ENCODE peak calls at places on chromosomes 11 and 22, in five cellular contexts. N is GM06990, V is endothelial cell, M is transverse colon, G is lower lobe of right lung. K is an unnamed sample.

GRCh38 chr22:19442166-19442565 is 5.3 kb downstream of the C22orf39 start:
- DNase-seq in N (no peak), V (no peak), M (no peak), G (no peak), K (no peak)

GRCh38 chr22:26648011-26648497 is 9.3 kb upstream of the MIAT start:
- DNase-seq in N (no peak), V (no peak), M (peak), G (no peak), K (peak)

GRCh38 chr11:100719809-100720221 is 32.7 kb downstream of the ARHGAP42 start:
- DNase-seq in N (no peak), V (peak), M (peak), G (no peak), K (no peak)

GRCh38 chr22:17831527-17832251 is 57.4 kb upstream of the BID start:
- DNase-seq in N (no peak), V (no peak), M (no peak), G (no peak), K (no peak)

GRCh38 chr11:27721505-27722116 is 21.4 kb upstream of the BDNF start:
- DNase-seq in N (no peak), V (no peak), M (no peak), G (no peak), K (no peak)

GRCh38 chr11:92886243-92886905 is 83.1 kb upstream of the MTNR1B start:
- DNase-seq in N (no peak), V (peak), M (peak), G (no peak), K (peak)

GRCh38 chr11:2582958-2583604 is 116.7 kb downstream of the KCNQ1OT1 start:
- DNase-seq in N (no peak), V (no peak), M (peak), G (peak), K (peak)

GRCh38 chr22:36224245-36224644 is 15.1 kb downstream of the APOL2 start:
- DNase-seq in N (no peak), V (no peak), M (no peak), G (no peak), K (no peak)

GRCh38 chr11:77473001-77473800 is 693 bp downstream of the PAK1 start:
- DNase-seq in N (peak), V (peak), M (peak), G (peak), K (peak)

GRCh38 chr11:69497221-69497787 is 15.8 kb downstream of the LINC01488 start:
- DNase-seq in N (no peak), V (peak), M (peak), G (peak), K (no peak)

GRCh38 chr11:19970944-19971343 is 189.3 kb downstream of the DBX1 start:
- DNase-seq in N (no peak), V (no peak), M (no peak), G (no peak), K (no peak)

GRCh38 chr11:104529916-104530315 is 366.0 kb upstream of the PDGFD start:
- DNase-seq in N (no peak), V (no peak), M (no peak), G (no peak), K (no peak)
- TF ChIP-seq CTCF in N (no peak), V (no peak), M (no peak), G (no peak), K (no peak)

GRCh38 chr11:36069576-36070214 is 125.8 kb downstream of the LDLRAD3 start:
- DNase-seq in N (peak), V (peak), M (no peak), G (no peak), K (peak)
- TF ChIP-seq CTCF in N (no peak), V (no peak), M (no peak), G (no peak), K (no peak)

DNA sequence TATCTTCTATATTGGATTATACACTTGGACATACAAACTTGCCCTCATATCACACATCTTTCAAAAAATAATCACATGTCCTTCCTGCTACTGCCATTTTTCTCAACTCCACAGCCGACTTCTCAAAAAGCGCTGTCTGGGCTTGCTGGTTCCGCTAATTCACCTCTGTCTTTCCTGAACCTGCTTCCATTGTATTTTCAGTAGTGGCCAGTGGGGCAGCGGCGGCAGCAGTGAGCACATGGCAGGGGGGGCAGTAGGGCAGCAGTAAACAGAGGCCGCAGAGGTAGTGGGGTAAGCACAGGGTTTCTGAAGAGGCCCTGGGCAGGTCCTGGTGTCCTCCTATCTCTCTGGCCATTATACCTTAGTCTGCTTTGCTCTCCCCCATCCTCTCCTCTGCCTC is 126.3 kb downstream of the RRAS2 start:
- DNase-seq in N (no peak), V (no peak), M (no peak), G (no peak), K (no peak)
- TF ChIP-seq CTCF in N (peak), V (peak), M (no peak), G (peak), K (peak)

GRCh38 chr22:46140989-46141928 is 9.1 kb upstream of the PPARA start:
- DNase-seq in N (no peak), V (no peak), M (no peak), G (no peak), K (no peak)
- TF ChIP-seq CTCF in N (no peak), V (no peak), M (no peak), G (no peak), K (no peak)

GRCh38 chr11:74815966-74816365 is 67.3 kb downstream of the RNF169 start:
- DNase-seq in N (no peak), V (no peak), M (no peak), G (no peak), K (no peak)

GRCh38 chr11:74819400-74819799 is 70.8 kb downstream of the RNF169 start:
- DNase-seq in N (no peak), V (no peak), M (no peak), G (no peak), K (no peak)

GRCh38 chr11:74820763-74821162 is 72.1 kb downstream of the RNF169 start:
- DNase-seq in N (no peak), V (no peak), M (no peak), G (no peak), K (no peak)

GRCh38 chr11:74818283-74818946 is 69.8 kb downstream of the RNF169 start:
- DNase-seq in N (no peak), V (no peak), M (no peak), G (no peak), K (no peak)

GRCh38 chr11:74816664-74817063 is 68.0 kb downstream of the RNF169 start:
- DNase-seq in N (no peak), V (no peak), M (no peak), G (no peak), K (no peak)
- TF ChIP-seq CTCF in N (no peak), V (no peak), M (no peak), G (no peak), K (no peak)

GRCh38 chr22:21621891-21622623 is 7.8 kb downstream of the YDJC start:
- DNase-seq in N (no peak), V (no peak), M (no peak), G (peak), K (no peak)
- TF ChIP-seq CTCF in N (no peak), V (no peak), M (no peak), G (no peak), K (no peak)

GRCh38 chr22:39529487-39529851 is 3.1 kb downstream of the RPS19BP1 start:
- DNase-seq in N (no peak), V (no peak), M (no peak), G (no peak), K (no peak)
- TF ChIP-seq CTCF in N (no peak), V (peak), M (no peak), G (peak), K (peak)

DNA sequence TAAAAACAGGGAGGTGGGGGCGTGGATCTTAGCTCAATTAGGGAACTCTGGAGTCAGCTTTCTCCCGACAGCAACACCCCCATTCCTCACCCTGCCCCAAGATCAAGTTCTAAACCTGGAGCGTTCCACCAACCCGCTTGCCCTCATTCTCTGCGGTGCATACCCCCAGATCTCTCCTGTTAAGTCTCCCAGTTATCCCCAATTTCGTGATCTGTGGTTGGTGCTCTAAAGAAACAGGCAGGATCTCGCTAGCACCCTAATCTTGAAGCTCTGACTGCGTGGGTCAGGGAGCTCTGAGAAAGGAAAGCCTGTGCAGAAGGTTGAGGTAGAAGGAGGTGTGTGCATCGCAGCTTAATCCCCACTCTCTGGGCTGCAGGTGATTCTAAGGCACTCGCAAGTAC is 177.3 kb upstream of the NTM start:
- DNase-seq in N (no peak), V (no peak), M (no peak), G (no peak), K (no peak)
- TF ChIP-seq CTCF in N (no peak), V (no peak), M (no peak), G (no peak), K (no peak)

K was measured in glutamatergic neuron.